ENCODE peak calls at places on chromosomes 11 and 22, in five cellular contexts. Z is WTC11, X is GM12878, V is A549, N is HCT116. F is an unnamed sample.

GRCh38 chr22:21731503-21731902 is 4.1 kb downstream of the YPEL1 start:
- DNase-seq in Z (no peak), X (no peak), V (no peak), N (no peak), F (no peak)

GRCh38 chr11:16052750-16053149 is 303.6 kb downstream of the SOX6 start:
- DNase-seq in Z (no peak), X (no peak), V (no peak), N (no peak), F (no peak)

GRCh38 chr11:77617892-77618291 is 19.7 kb downstream of the CLNS1A start:
- DNase-seq in Z (no peak), X (no peak), V (no peak), N (no peak), F (no peak)

GRCh38 chr11:71103266-71103665 is 149.1 kb downstream of the SHANK2 start:
- DNase-seq in Z (no peak), X (no peak), V (no peak), N (no peak), F (no peak)

GRCh38 chr11:36513965-36514364 is 3.9 kb upstream of the TRAF6 start:
- DNase-seq in Z (no peak), X (no peak), V (no peak), N (no peak), F (no peak)

GRCh38 chr11:74321487-74322188 is 10.2 kb upstream of the P4HA3 start:
- DNase-seq in Z (peak), X (no peak), V (no peak), N (no peak), F (peak)

GRCh38 chr22:47352920-47353700 is 590.7 kb downstream of the TBC1D22A start:
- DNase-seq in Z (no peak), X (no peak), V (no peak), N (no peak), F (no peak)

GRCh38 chr11:95140397-95141030 is 50.9 kb downstream of the ENDOD1 start:
- DNase-seq in Z (no peak), X (no peak), V (no peak), N (no peak), F (no peak)

GRCh38 chr11:20839231-20839630 is 169.8 kb downstream of the NELL1 start:
- DNase-seq in Z (no peak), X (no peak), V (no peak), N (no peak), F (no peak)

GRCh38 chr11:116895053-116895757 is 57.8 kb upstream of the APOA1 start:
- DNase-seq in Z (peak), X (no peak), V (no peak), N (no peak), F (peak)

GRCh38 chr11:71284525-71285092 is 32.2 kb upstream of the SHANK2 start:
- DNase-seq in Z (no peak), X (no peak), V (no peak), N (no peak), F (no peak)

GRCh38 chr11:8775341-8776133 is 92.9 kb downstream of the RPL27A start:
- DNase-seq in Z (no peak), X (no peak), V (no peak), N (no peak), F (no peak)

GRCh38 chr22:49727191-49727880 is 100.3 kb downstream of the BRD1 start:
- DNase-seq in Z (no peak), X (no peak), V (no peak), N (no peak), F (no peak)

GRCh38 chr11:72721689-72722049 is 30.5 kb downstream of the ARAP1 start:
- DNase-seq in Z (no peak), X (no peak), V (no peak), N (no peak), F (no peak)

GRCh38 chr11:76551400-76551799 is 106.6 kb downstream of the EMSY start:
- DNase-seq in Z (no peak), X (no peak), V (no peak), N (no peak), F (peak)

GRCh38 chr22:40022536-40023225 is 27.9 kb downstream of the FAM83F start:
- DNase-seq in Z (no peak), X (no peak), V (no peak), N (no peak), F (no peak)

GRCh38 chr22:40463727-40464126 is 93.3 kb downstream of the SGSM3 start:
- DNase-seq in Z (no peak), X (no peak), V (no peak), N (no peak), F (no peak)

GRCh38 chr11:71285111-71285510 is 32.7 kb upstream of the SHANK2 start:
- DNase-seq in Z (no peak), X (no peak), V (no peak), N (no peak), F (no peak)

GRCh38 chr11:73645570-73645969 is 811 bp upstream of the PLEKHB1 start:
- DNase-seq in Z (no peak), X (no peak), V (no peak), N (no peak), F (no peak)

GRCh38 chr11:19076744-19077589 is 16.4 kb upstream of the MRGPRX2 start:
- DNase-seq in Z (peak), X (no peak), V (peak), N (peak), F (peak)

GRCh38 chr11:20162824-20163777 is 2.8 kb upstream of the DBX1 start:
- DNase-seq in Z (peak), X (no peak), V (no peak), N (no peak), F (peak)

GRCh38 chr22:46788426-46789168 is 26.1 kb downstream of the TBC1D22A start:
- DNase-seq in Z (peak), X (no peak), V (no peak), N (no peak), F (no peak)

GRCh38 chr22:44341431-44342346 is 28.9 kb upstream of the SHISAL1 start:
- DNase-seq in Z (no peak), X (no peak), V (no peak), N (no peak), F (no peak)

GRCh38 chr11:574632-575323 is 1.5 kb upstream of the PHRF1 start:
- DNase-seq in Z (no peak), X (no peak), V (no peak), N (no peak), F (peak)

GRCh38 chr11:67644042-67644441 is 4.5 kb upstream of the TBX10 start:
- DNase-seq in Z (peak), X (no peak), V (peak), N (peak), F (no peak)

GRCh38 chr22:40345271-40345670 is 1.0 kb upstream of the ADSL start:
- DNase-seq in Z (no peak), X (no peak), V (no peak), N (no peak), F (no peak)

GRCh38 chr11:104003491-104003890 is 32.9 kb upstream of the DDI1 start:
- DNase-seq in Z (no peak), X (no peak), V (no peak), N (no peak), F (no peak)

GRCh38 chr22:36595968-36596367 is 67.0 kb upstream of the EIF3D start:
- DNase-seq in Z (no peak), X (no peak), V (no peak), N (no peak), F (no peak)

GRCh38 chr11:70738661-70739060 is 340.3 kb downstream of the CTTN start:
- DNase-seq in Z (no peak), X (no peak), V (no peak), N (no peak), F (no peak)

GRCh38 chr11:111941963-111942362 is 4.8 kb downstream of the DIXDC1 start:
- DNase-seq in Z (no peak), X (no peak), V (no peak), N (no peak), F (no peak)

GRCh38 chr11:12693075-12693473 is 18.9 kb downstream of the TEAD1 start:
- DNase-seq in Z (no peak), X (no peak), V (no peak), N (no peak), F (no peak)

GRCh38 chr11:12693485-12694181 is 19.4 kb downstream of the TEAD1 start:
- DNase-seq in Z (no peak), X (no peak), V (peak), N (peak), F (peak)

GRCh38 chr11:12694182-12694531 is 19.9 kb downstream of the TEAD1 start:
- DNase-seq in Z (no peak), X (no peak), V (no peak), N (no peak), F (no peak)

GRCh38 chr11:12691473-12691872 is 17.3 kb downstream of the TEAD1 start:
- DNase-seq in Z (no peak), X (no peak), V (no peak), N (no peak), F (no peak)

DNA sequence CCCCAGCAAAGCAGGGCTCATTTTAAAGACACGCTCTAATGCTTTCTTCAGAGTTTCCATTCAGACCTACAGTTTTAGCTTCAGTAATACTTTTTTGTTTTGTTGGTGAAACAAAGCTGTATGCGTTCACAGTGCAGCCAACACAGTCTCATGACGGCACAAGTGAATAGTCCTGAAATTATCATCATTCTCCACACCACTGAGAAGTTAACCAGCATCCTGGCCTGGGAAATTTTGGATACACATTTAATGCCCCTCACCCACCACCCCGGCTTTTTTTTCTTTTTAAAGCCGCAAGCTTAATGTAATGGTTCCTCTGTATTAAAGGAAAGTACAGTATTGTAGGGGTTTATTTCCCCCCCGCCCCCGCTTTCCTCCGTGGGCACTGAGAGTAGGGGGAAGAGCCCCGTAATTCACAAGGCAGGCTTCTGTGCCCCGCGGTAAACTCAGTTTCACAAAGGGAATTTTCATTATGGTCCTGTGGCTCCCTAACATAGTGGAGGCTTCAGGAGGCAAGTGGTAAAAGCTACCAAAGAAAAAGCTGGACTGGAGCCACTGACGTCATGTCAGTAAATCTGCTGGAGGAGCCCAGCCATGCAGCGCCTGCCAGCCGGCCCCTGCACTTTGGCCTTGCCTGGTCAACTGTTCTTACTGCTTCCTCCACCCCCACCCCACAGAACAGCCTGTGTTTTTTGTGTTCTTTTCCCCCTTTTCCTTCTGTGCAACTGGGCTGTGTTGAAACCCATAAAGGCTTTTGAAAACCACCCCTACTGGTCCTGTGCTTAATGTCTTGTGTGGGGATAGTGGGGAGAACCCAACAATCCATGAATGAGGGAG is 18.2 kb downstream of the TEAD1 start:
- DNase-seq in Z (no peak), X (no peak), V (peak), N (peak), F (peak)
- TF ChIP-seq MAX in Z (no peak), X (no peak), V (peak), N (no peak), F (no peak)

DNA sequence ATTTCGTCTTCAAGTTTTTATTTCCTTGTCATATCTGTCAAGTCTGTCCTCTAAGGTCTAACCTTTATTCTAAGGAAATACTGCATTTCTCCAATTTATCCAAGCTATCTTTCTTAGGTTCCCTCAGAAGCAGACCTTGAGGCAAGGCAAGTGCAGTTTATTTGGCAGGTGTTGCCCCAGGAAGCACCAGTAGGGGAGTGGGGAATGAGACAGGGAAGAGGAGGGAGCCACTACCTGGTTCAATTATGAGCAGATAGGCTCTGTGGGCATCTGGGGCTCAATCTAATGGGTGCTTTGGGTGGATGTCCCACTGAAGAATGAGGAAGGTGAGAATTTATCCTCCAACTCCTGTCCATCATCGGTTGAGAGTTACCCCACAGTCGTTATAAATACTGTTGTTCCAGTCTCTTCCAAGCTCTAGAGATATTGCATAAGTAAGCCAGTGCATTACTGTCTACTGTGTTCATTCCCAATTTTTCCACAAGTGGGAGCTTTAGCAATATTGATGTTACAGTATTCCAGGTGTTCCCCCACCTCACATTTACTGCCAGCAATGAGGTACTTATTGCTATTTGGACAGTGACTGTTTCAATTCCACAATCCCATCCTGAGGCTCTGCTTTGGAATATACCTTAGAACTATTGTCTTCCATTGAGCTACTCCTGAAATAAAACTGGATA is 154.9 kb upstream of the CEP126 start:
- DNase-seq in Z (no peak), X (no peak), V (peak), N (peak), F (peak)
- TF ChIP-seq MAX in Z (no peak), X (no peak), V (no peak), N (no peak), F (no peak)

DNA sequence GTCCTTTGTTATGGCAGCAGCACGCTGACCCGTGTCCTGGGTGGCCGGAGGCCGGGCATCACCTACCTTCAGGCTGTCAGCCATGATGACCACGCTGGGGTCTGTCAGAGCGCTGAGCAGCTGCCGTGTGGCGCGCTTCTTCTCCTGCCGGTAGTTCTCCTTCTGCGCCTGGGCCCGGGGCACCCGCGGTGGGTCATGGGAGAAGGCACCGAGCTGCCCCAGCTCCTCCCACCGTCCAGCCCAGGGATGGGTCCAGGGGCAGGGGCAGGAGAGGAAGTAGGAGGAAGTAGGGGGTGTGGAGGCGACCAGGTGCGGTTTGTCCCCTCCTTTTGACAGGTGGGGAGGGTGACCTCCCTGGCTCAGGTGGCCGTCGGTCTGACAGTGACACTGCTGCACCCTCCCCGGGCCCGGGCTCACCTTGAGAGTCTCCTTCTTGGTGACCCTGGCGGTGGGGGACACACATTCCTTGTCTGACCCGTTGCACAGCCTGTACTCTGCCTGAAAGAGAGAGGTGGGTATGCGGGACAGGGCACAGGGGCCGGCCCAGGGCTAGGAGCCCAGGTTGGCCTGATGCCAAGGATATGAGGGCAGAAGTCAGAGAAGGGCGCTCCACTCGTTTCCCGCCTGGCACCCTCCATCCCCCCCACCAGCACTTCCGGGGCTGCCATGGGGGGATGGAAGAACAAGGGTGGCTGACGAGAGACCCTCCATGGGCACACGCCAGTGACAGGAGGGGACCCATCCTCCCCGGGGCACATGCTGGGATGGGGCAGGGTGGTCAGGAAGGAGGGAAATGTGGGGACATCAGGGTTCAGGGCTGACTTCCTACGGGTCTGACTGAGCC is 43.0 kb downstream of the OSBPL5 start:
- DNase-seq in Z (peak), X (no peak), V (no peak), N (no peak), F (no peak)
- TF ChIP-seq MAX in Z (no peak), X (no peak), V (no peak), N (no peak), F (no peak)

DNA sequence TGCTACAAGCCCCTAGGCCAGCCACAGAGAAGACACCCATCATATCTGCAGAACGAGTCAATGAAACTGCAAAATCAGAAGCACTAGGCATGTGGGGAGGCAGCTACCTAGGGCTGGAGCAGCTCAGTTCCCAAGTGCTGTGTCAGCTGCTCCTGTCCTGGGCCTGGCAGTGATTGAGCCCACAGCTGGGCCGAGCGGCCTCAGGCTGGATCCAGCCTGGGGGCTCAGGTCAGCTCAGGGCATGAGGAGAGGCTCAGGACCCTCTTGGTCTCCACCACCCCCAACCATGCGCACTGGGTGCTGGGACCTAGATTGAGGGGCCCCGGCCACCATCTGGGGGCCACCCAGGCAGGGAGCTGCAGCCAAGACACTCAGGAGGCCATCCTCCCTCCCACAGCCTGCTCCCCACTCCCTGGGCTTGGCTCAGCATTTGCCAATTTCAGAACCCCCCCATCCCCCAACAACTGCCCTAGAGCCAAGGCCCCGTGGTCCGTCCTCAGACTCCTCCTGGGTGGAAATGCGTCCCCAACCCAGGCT is 2.4 kb upstream of the TNNT3 start:
- DNase-seq in Z (no peak), X (no peak), V (no peak), N (no peak), F (no peak)
- TF ChIP-seq MAX in Z (no peak), X (no peak), V (no peak), N (no peak), F (no peak)

DNA sequence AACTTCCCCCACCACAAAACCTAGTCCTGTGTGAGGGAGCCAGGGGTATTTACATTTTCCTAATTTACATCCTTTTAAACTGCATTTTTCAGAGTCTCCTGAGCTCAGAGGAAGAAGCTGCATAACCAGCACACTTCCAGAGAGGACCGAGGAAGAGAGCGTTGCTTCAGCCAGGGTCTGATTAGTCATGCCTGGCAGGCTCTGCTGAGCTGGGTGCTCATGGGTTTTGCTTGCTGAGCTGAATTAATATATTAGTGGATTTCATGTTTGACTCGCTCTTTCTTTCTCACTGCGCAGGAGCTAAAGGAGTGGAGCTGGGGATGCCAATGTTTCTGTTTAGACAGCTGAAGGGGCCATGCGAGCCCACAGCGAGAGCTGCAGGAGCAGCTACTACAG is 539.3 kb upstream of the B3GAT1 start:
- DNase-seq in Z (no peak), X (no peak), V (no peak), N (no peak), F (peak)
- TF ChIP-seq MAX in Z (no peak), X (no peak), V (no peak), N (no peak), F (no peak)

GRCh38 chr11:59011672-59012071 is 72.4 kb downstream of the GLYATL1 start:
- DNase-seq in Z (peak), X (no peak), V (no peak), N (no peak), F (no peak)
- TF ChIP-seq MAX in Z (no peak), X (no peak), V (no peak), N (no peak), F (no peak)

DNA sequence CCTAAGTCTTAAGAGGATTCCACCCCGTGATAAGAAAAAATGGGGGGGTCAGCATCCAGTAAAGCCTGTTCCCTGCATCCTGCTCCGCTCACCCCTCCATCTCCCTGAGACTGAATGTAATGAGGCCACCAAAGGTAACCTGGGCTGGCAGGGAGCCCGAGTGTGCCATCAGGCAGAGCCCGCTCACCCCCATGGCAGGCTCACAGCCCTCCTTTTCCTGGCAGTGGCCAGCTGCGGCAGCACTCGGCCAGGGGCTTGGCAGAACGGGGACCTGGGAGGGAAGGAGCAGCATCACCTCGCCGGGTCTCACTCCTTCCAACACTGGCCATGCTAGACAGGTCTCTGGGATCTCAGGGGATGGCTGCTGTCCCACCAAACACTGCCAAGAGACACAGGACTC is 64.4 kb downstream of the PRDM11 start:
- DNase-seq in Z (no peak), X (no peak), V (no peak), N (no peak), F (no peak)
- TF ChIP-seq MAX in Z (no peak), X (no peak), V (no peak), N (no peak), F (no peak)

GRCh38 chr22:42353883-42354727 is 78.1 kb downstream of the NFAM1 start:
- DNase-seq in Z (peak), X (no peak), V (no peak), N (no peak), F (no peak)
- TF ChIP-seq MAX in Z (peak), X (no peak), V (no peak), N (no peak), F (no peak)

GRCh38 chr22:22746963-22747933 is 102.8 kb downstream of the GGTLC2 start:
- DNase-seq in Z (no peak), X (no peak), V (no peak), N (no peak), F (no peak)
- TF ChIP-seq MAX in Z (no peak), X (no peak), V (no peak), N (no peak), F (no peak)